ENCODE peak calls at places on chromosomes 1 and 21, in nine cellular contexts. E is sigmoid colon; Z is H7; A is GM12891; X is globus pallidus; R is stimulated activated CD4-positive, alpha-beta T cell treated with anti-CD3 and anti-CD28 coated beads, Interleukin-2, amount 100 ng/mL, for 48 hours; V is NCI-H1436 treated with DMSO at 0.1 percent for 48 hours; O is PC-3; L is iris pigment epithelial cell. P is an unnamed sample.

GRCh38 chr21:45601551-45601950 is 42.0 kb upstream of the PCBP3 start:
- DNase-seq in E (no peak), Z (no peak), A (no peak), X (no peak), R (no peak), V (no peak), O (no peak), L (no peak), P (no peak)

GRCh38 chr1:93844262-93845045 is 34.6 kb downstream of the DNTTIP2 start:
- DNase-seq in E (peak), Z (peak), A (peak), X (peak), R (no peak), V (no peak), O (peak), L (peak), P (peak)

GRCh38 chr1:75616436-75617433 is 5.8 kb upstream of the SLC44A5 start:
- DNase-seq in E (no peak), Z (peak), A (no peak), X (no peak), R (no peak), V (no peak), O (no peak), L (peak), P (peak)

GRCh38 chr1:4057603-4058002 is 157.5 kb upstream of the C1orf174 start:
- DNase-seq in E (no peak), Z (no peak), A (no peak), X (no peak), R (no peak), V (no peak), O (no peak), L (no peak), P (no peak)

GRCh38 chr1:150164224-150164623 is 14.5 kb downstream of the PLEKHO1 start:
- DNase-seq in E (peak), Z (no peak), A (no peak), X (no peak), R (no peak), V (no peak), O (no peak), L (no peak), P (no peak)

GRCh38 chr1:117633936-117634335 is 28.1 kb downstream of the TENT5C start:
- DNase-seq in E (no peak), Z (no peak), A (no peak), X (no peak), R (no peak), V (no peak), O (no peak), L (no peak), P (no peak)

GRCh38 chr21:26224351-26224750 is 53.8 kb upstream of the APP start:
- DNase-seq in E (no peak), Z (no peak), A (no peak), X (no peak), R (no peak), V (no peak), O (no peak), L (no peak), P (no peak)

GRCh38 chr1:14656384-14656937 is 58.0 kb downstream of the KAZN start:
- DNase-seq in E (no peak), Z (no peak), A (no peak), X (no peak), R (no peak), V (no peak), O (no peak), L (no peak), P (no peak)

GRCh38 chr1:228105996-228106799 is 2.9 kb downstream of the MRPL55 start:
- DNase-seq in E (no peak), Z (no peak), A (no peak), X (no peak), R (no peak), V (no peak), O (no peak), L (no peak), P (no peak)

GRCh38 chr1:101769520-101769919 is 227.2 kb downstream of the OLFM3 start:
- DNase-seq in E (no peak), Z (peak), A (no peak), X (no peak), R (no peak), V (no peak), O (peak), L (peak), P (peak)

GRCh38 chr1:236514703-236515442 is 8.9 kb upstream of the LGALS8 start:
- DNase-seq in E (no peak), Z (no peak), A (no peak), X (no peak), R (no peak), V (peak), O (peak), L (no peak), P (no peak)

GRCh38 chr1:214067853-214068703 is 80.3 kb downstream of the PROX1 start:
- DNase-seq in E (no peak), Z (no peak), A (no peak), X (no peak), R (no peak), V (no peak), O (no peak), L (no peak), P (no peak)

GRCh38 chr1:203028784-203029553 is 2.7 kb downstream of the PPFIA4 start:
- DNase-seq in E (no peak), Z (peak), A (no peak), X (no peak), R (no peak), V (no peak), O (no peak), L (no peak), P (no peak)

GRCh38 chr1:91900538-91900937 is 14.6 kb upstream of the TGFBR3 start:
- DNase-seq in E (no peak), Z (no peak), A (no peak), X (no peak), R (no peak), V (no peak), O (peak), L (peak), P (no peak)

GRCh38 chr1:109283748-109284600 is 1.0 kb upstream of the PSRC1 start:
- DNase-seq in E (no peak), Z (no peak), A (no peak), X (no peak), R (no peak), V (no peak), O (no peak), L (no peak), P (peak)

GRCh38 chr1:89724369-89725015 is 91.6 kb downstream of the LRRC8C start:
- DNase-seq in E (no peak), Z (no peak), A (no peak), X (no peak), R (peak), V (no peak), O (peak), L (peak), P (no peak)

GRCh38 chr1:162372159-162373071 is 4.2 kb downstream of the SPATA46 start:
- DNase-seq in E (peak), Z (no peak), A (no peak), X (no peak), R (no peak), V (no peak), O (peak), L (no peak), P (no peak)

GRCh38 chr1:41935226-41935625 is 16.5 kb upstream of the HIVEP3 start:
- DNase-seq in E (no peak), Z (no peak), A (no peak), X (peak), R (no peak), V (no peak), O (no peak), L (peak), P (no peak)

GRCh38 chr1:51653127-51653526 is 36.2 kb downstream of the OSBPL9 start:
- DNase-seq in E (no peak), Z (no peak), A (no peak), X (no peak), R (no peak), V (no peak), O (no peak), L (peak), P (no peak)

GRCh38 chr1:61825398-61825797 is 83.1 kb downstream of the PATJ start:
- DNase-seq in E (no peak), Z (no peak), A (no peak), X (no peak), R (no peak), V (no peak), O (no peak), L (peak), P (no peak)

GRCh38 chr1:3372317-3372716 is 82.1 kb upstream of the ARHGEF16 start:
- DNase-seq in E (no peak), Z (no peak), A (no peak), X (no peak), R (no peak), V (no peak), O (no peak), L (no peak), P (no peak)

GRCh38 chr1:48396208-48396607 is 75.8 kb downstream of the SPATA6 start:
- DNase-seq in E (no peak), Z (no peak), A (no peak), X (no peak), R (no peak), V (no peak), O (peak), L (no peak), P (no peak)

GRCh38 chr21:17045214-17045835 is 467.5 kb upstream of the CXADR start:
- DNase-seq in E (no peak), Z (peak), A (no peak), X (peak), R (no peak), V (no peak), O (peak), L (peak), P (no peak)

GRCh38 chr1:154839691-154840090 is 30.4 kb downstream of the KCNN3 start:
- DNase-seq in E (no peak), Z (no peak), A (no peak), X (no peak), R (no peak), V (no peak), O (no peak), L (no peak), P (no peak)

GRCh38 chr1:24558902-24559791 is 3.3 kb downstream of the NCMAP start:
- DNase-seq in E (no peak), Z (peak), A (no peak), X (peak), R (no peak), V (no peak), O (peak), L (peak), P (no peak)

GRCh38 chr1:179803916-179804315 is 60.8 kb downstream of the FAM163A start:
- DNase-seq in E (no peak), Z (no peak), A (no peak), X (no peak), R (no peak), V (no peak), O (no peak), L (no peak), P (no peak)

GRCh38 chr1:53553734-53554509 is 94.7 kb downstream of the DMRTB1 start:
- DNase-seq in E (peak), Z (peak), A (no peak), X (no peak), R (no peak), V (no peak), O (no peak), L (no peak), P (no peak)

GRCh38 chr1:78500529-78500928 is 9.8 kb downstream of the PTGFR start:
- DNase-seq in E (no peak), Z (no peak), A (no peak), X (no peak), R (no peak), V (no peak), O (no peak), L (no peak), P (no peak)

GRCh38 chr1:202836616-202837403 is 26.1 kb downstream of the PCAT6 start:
- DNase-seq in E (no peak), Z (no peak), A (no peak), X (no peak), R (no peak), V (no peak), O (peak), L (no peak), P (peak)

GRCh38 chr1:10943991-10944730 is 68.3 kb upstream of the TARDBP start:
- DNase-seq in E (no peak), Z (peak), A (no peak), X (no peak), R (no peak), V (no peak), O (peak), L (peak), P (peak)

GRCh38 chr1:9732123-9732971 is 80.8 kb downstream of the PIK3CD start:
- DNase-seq in E (no peak), Z (no peak), A (no peak), X (no peak), R (no peak), V (no peak), O (no peak), L (no peak), P (no peak)

GRCh38 chr1:64539808-64540207 is 69.9 kb downstream of the CACHD1 start:
- DNase-seq in E (peak), Z (no peak), A (no peak), X (no peak), R (no peak), V (no peak), O (no peak), L (peak), P (no peak)

P was measured in ELF-1.